ENCODE peak calls at places on chromosome 19, in nine cellular contexts. T is LoVo; X is stimulated activated CD4-positive, alpha-beta T cell treated with anti-CD3 and anti-CD28 coated beads, Interleukin-15, amount 100 ng/mL, for 1 hour; E is WERI-Rb-1; K is frontal cortex; L is PC-9; P is adrenal gland; A is smooth muscle cell of the brain vasculature; I is endothelial cell of umbilical vein. C is an unnamed sample.

GRCh38 chr19:53808710-53809125 is 15.4 kb downstream of the NLRP12 start:
- DNase-seq in T (peak), X (no peak), E (peak), K (no peak), L (peak), P (no peak), A (no peak), I (peak), C (peak)

GRCh38 chr19:6271721-6272410 is 7.9 kb downstream of the MLLT1 start:
- DNase-seq in T (no peak), X (no peak), E (peak), K (peak), L (no peak), P (peak), A (no peak), I (peak), C (no peak)

GRCh38 chr19:30718728-30719127 is 346.5 kb downstream of the ZNF536 start:
- DNase-seq in T (no peak), X (no peak), E (peak), K (no peak), L (no peak), P (peak), A (no peak), I (no peak), C (no peak)

GRCh38 chr19:51977346-51977745 is 9.3 kb downstream of the ZNF350 start:
- DNase-seq in T (no peak), X (no peak), E (no peak), K (no peak), L (no peak), P (no peak), A (no peak), I (no peak), C (no peak)

GRCh38 chr19:18529782-18530181 is 7.9 kb upstream of the ELL start:
- DNase-seq in T (no peak), X (no peak), E (peak), K (no peak), L (no peak), P (no peak), A (no peak), I (no peak), C (no peak)

GRCh38 chr19:8251025-8251472 is 41.9 kb downstream of the CERS4 start:
- DNase-seq in T (no peak), X (no peak), E (no peak), K (peak), L (no peak), P (no peak), A (no peak), I (no peak), C (no peak)

GRCh38 chr19:21749090-21749489 is 18.3 kb downstream of the ZNF100 start:
- DNase-seq in T (no peak), X (no peak), E (no peak), K (no peak), L (no peak), P (no peak), A (no peak), I (no peak), C (no peak)

GRCh38 chr19:34241513-34242337 is 12.6 kb upstream of the GARRE1 start:
- DNase-seq in T (no peak), X (no peak), E (peak), K (no peak), L (peak), P (no peak), A (no peak), I (no peak), C (no peak)

GRCh38 chr19:15264933-15265206 is 32.6 kb upstream of the EPHX3 start:
- DNase-seq in T (no peak), X (no peak), E (peak), K (no peak), L (no peak), P (no peak), A (no peak), I (no peak), C (no peak)

C was measured in HCT116.